ENCODE peak calls at places on chromosomes 5 and 9, in six cellular contexts. One of them, this sample, is unnamed.

GRCh38 chr5:68046445-68046844 is 169.1 kb upstream of the PIK3R1 start:
- DNase-seq in NB4: peak
- DNase-seq in GM06990: no peak
- DNase-seq in HCT116: peak
- DNase-seq in transverse colon: no peak
- DNase-seq in GM20000: no peak
- DNase-seq in this sample: no peak

GRCh38 chr5:1436681-1437080 is 8.6 kb downstream of the SLC6A3 start:
- DNase-seq in HCT116: no peak
- DNase-seq in transverse colon: no peak
- DNase-seq in NB4: no peak
- DNase-seq in GM20000: no peak
- DNase-seq in GM06990: no peak
- DNase-seq in this sample: no peak

GRCh38 chr5:143629871-143630658 is 181.9 kb upstream of the HMHB1 start:
- DNase-seq in NB4: no peak
- DNase-seq in HCT116: no peak
- DNase-seq in GM20000: no peak
- DNase-seq in transverse colon: no peak
- DNase-seq in GM06990: no peak
- DNase-seq in this sample: no peak

GRCh38 chr5:134148316-134148715 is 28.4 kb downstream of the SKP1 start:
- DNase-seq in transverse colon: no peak
- DNase-seq in NB4: no peak
- DNase-seq in HCT116: no peak
- DNase-seq in GM20000: no peak
- DNase-seq in GM06990: no peak
- DNase-seq in this sample: no peak

GRCh38 chr9:112348993-112349333 is 15.5 kb upstream of the PTBP3 start:
- DNase-seq in HCT116: no peak
- DNase-seq in GM20000: no peak
- DNase-seq in transverse colon: no peak
- DNase-seq in NB4: no peak
- DNase-seq in GM06990: no peak
- DNase-seq in this sample: no peak

GRCh38 chr5:5405441-5405840 is 17.0 kb upstream of the ICE1 start:
- DNase-seq in HCT116: no peak
- DNase-seq in NB4: no peak
- DNase-seq in transverse colon: no peak
- DNase-seq in GM20000: no peak
- DNase-seq in GM06990: no peak
- DNase-seq in this sample: no peak

GRCh38 chr5:172007153-172007794 is 836 bp upstream of the FBXW11 start:
- DNase-seq in NB4: peak
- DNase-seq in GM06990: no peak
- DNase-seq in transverse colon: no peak
- DNase-seq in HCT116: no peak
- DNase-seq in GM20000: no peak
- DNase-seq in this sample: no peak

GRCh38 chr9:114288233-114289051 is 34.5 kb upstream of the ORM1 start:
- DNase-seq in transverse colon: peak
- DNase-seq in GM20000: no peak
- DNase-seq in HCT116: no peak
- DNase-seq in NB4: no peak
- DNase-seq in GM06990: no peak
- DNase-seq in this sample: peak

GRCh38 chr9:113973963-113974413 is 97.9 kb downstream of the ZNF618 start:
- DNase-seq in transverse colon: no peak
- DNase-seq in GM06990: no peak
- DNase-seq in GM20000: no peak
- DNase-seq in HCT116: no peak
- DNase-seq in NB4: no peak
- DNase-seq in this sample: no peak

GRCh38 chr5:5781335-5781734 is 358.9 kb downstream of the ICE1 start:
- DNase-seq in GM06990: no peak
- DNase-seq in HCT116: no peak
- DNase-seq in NB4: no peak
- DNase-seq in transverse colon: no peak
- DNase-seq in GM20000: no peak
- DNase-seq in this sample: no peak

GRCh38 chr5:3333836-3334235 is 261.8 kb upstream of the IRX1 start:
- DNase-seq in GM20000: no peak
- DNase-seq in transverse colon: no peak
- DNase-seq in HCT116: no peak
- DNase-seq in GM06990: no peak
- DNase-seq in NB4: no peak
- DNase-seq in this sample: no peak

GRCh38 chr9:34501889-34502425 is 20.8 kb downstream of the ENHO start:
- DNase-seq in GM06990: no peak
- DNase-seq in GM20000: no peak
- DNase-seq in NB4: peak
- DNase-seq in transverse colon: peak
- DNase-seq in HCT116: no peak
- DNase-seq in this sample: no peak

GRCh38 chr9:91321691-91322090 is 40.0 kb downstream of the AUH start:
- DNase-seq in transverse colon: no peak
- DNase-seq in GM20000: no peak
- DNase-seq in NB4: no peak
- DNase-seq in GM06990: no peak
- DNase-seq in HCT116: no peak
- DNase-seq in this sample: no peak

GRCh38 chr9:121350993-121351561 is 19.0 kb downstream of the STOM start:
- DNase-seq in NB4: no peak
- DNase-seq in GM20000: no peak
- DNase-seq in transverse colon: peak
- DNase-seq in HCT116: peak
- DNase-seq in GM06990: no peak
- DNase-seq in this sample: peak

GRCh38 chr5:91266184-91266705 is 116.9 kb downstream of the ARRDC3 start:
- DNase-seq in transverse colon: no peak
- DNase-seq in GM06990: peak
- DNase-seq in NB4: peak
- DNase-seq in GM20000: peak
- DNase-seq in HCT116: peak
- DNase-seq in this sample: no peak

GRCh38 chr9:114516913-114517312 is 11.6 kb upstream of the WHRN start:
- DNase-seq in NB4: peak
- DNase-seq in GM06990: no peak
- DNase-seq in GM20000: no peak
- DNase-seq in HCT116: no peak
- DNase-seq in transverse colon: no peak
- DNase-seq in this sample: no peak

GRCh38 chr9:81096667-81097066 is 592.7 kb downstream of the TLE1 start:
- DNase-seq in transverse colon: no peak
- DNase-seq in GM06990: no peak
- DNase-seq in GM20000: no peak
- DNase-seq in HCT116: no peak
- DNase-seq in NB4: no peak
- DNase-seq in this sample: no peak

GRCh38 chr9:126626117-126627022 is 12.6 kb downstream of the LMX1B start:
- DNase-seq in transverse colon: no peak
- DNase-seq in NB4: no peak
- DNase-seq in GM06990: no peak
- DNase-seq in HCT116: no peak
- DNase-seq in GM20000: no peak
- DNase-seq in this sample: no peak

GRCh38 chr5:12133520-12133919 is 229.3 kb upstream of the CTNND2 start:
- DNase-seq in transverse colon: no peak
- DNase-seq in NB4: no peak
- DNase-seq in GM20000: no peak
- DNase-seq in GM06990: no peak
- DNase-seq in HCT116: no peak
- DNase-seq in this sample: no peak

GRCh38 chr5:79582186-79582585 is 30.1 kb upstream of the TENT2 start:
- DNase-seq in HCT116: no peak
- DNase-seq in NB4: no peak
- DNase-seq in transverse colon: no peak
- DNase-seq in GM06990: no peak
- DNase-seq in GM20000: no peak
- DNase-seq in this sample: no peak

GRCh38 chr9:134057751-134058701 is 9.8 kb downstream of the BRD3 start:
- DNase-seq in HCT116: no peak
- DNase-seq in transverse colon: peak
- DNase-seq in GM06990: no peak
- DNase-seq in NB4: no peak
- DNase-seq in GM20000: no peak
- DNase-seq in this sample: no peak

GRCh38 chr5:132267166-132267739 is 9.8 kb downstream of the PDLIM4 start:
- DNase-seq in GM06990: no peak
- DNase-seq in GM20000: no peak
- DNase-seq in transverse colon: no peak
- DNase-seq in HCT116: no peak
- DNase-seq in NB4: no peak
- DNase-seq in this sample: no peak

GRCh38 chr9:131562032-131562959 is 17.0 kb downstream of the PRRT1B start:
- DNase-seq in transverse colon: no peak
- DNase-seq in GM06990: no peak
- DNase-seq in NB4: no peak
- DNase-seq in GM20000: no peak
- DNase-seq in HCT116: no peak
- DNase-seq in this sample: no peak

GRCh38 chr5:176415240-176416122 is 858 bp downstream of the CLTB start:
- DNase-seq in GM20000: peak
- DNase-seq in GM06990: peak
- DNase-seq in NB4: no peak
- DNase-seq in transverse colon: peak
- DNase-seq in HCT116: no peak
- DNase-seq in this sample: no peak

GRCh38 chr5:44365351-44365750 is 23.9 kb downstream of the FGF10 start:
- DNase-seq in transverse colon: no peak
- DNase-seq in NB4: no peak
- DNase-seq in GM20000: no peak
- DNase-seq in GM06990: no peak
- DNase-seq in HCT116: no peak
- DNase-seq in this sample: no peak

GRCh38 chr5:146130440-146131045 is 25.2 kb upstream of the PLAC8L1 start:
- DNase-seq in HCT116: no peak
- DNase-seq in NB4: peak
- DNase-seq in GM20000: no peak
- DNase-seq in GM06990: no peak
- DNase-seq in transverse colon: no peak
- DNase-seq in this sample: no peak

DNA sequence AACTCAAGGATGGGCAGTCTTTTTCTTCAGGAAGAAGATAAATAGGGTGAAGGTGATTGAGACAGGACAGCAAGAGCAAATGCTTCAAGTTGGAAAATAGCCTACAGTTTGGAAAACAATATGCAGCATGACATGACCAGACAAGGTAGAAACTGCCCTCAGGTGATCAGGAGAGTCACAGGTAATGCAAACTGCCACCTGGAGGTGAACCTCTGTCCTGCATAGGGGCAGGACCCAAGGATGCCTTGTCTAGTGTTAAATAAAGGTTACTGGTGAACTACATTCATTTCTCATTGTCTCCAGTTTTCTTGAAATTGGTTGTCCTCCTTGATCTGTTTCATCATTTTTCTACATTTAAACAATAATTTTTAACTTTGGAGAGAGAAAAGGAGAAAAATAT is 232.1 kb downstream of the SEMA5A start:
- DNase-seq in NB4: no peak
- DNase-seq in HCT116: no peak
- DNase-seq in GM06990: no peak
- DNase-seq in GM20000: no peak
- DNase-seq in transverse colon: no peak
- DNase-seq in this sample: no peak
- TF ChIP-seq CTCF in NB4: no peak
- TF ChIP-seq CTCF in HCT116: no peak
- TF ChIP-seq CTCF in GM06990: no peak
- TF ChIP-seq CTCF in GM20000: no peak
- TF ChIP-seq CTCF in transverse colon: no peak
- TF ChIP-seq CTCF in this sample: no peak

DNA sequence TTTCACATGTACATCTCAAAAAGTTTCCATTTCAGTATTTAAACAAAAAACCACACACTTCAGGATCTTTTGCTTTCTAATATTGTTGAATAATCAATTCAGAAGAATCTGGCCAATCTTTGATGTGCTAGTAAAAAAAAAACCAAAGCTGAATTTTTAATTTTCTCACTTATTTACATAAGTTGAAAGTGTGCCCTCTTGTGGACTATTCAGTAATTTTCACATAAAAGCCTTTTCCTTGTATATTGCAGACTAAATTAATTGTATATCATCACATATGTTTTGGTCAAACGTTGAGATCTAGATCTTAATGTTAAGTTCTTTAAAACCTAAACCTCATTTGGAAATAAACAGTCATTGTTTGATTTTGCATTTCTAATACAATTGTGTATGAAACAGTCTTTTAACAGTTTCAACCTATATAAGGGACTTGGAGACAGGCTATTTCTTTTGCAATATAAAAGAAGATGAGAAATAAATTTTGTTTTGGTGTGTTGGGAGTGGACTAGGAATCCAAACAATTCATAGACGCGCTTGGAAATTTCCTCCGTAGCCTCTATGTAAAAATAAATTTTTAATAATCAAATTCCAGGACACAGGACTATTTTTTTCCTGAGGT is 68.1 kb downstream of the NIPBL start:
- DNase-seq in GM20000: peak
- DNase-seq in NB4: peak
- DNase-seq in transverse colon: no peak
- DNase-seq in HCT116: peak
- DNase-seq in GM06990: peak
- DNase-seq in this sample: no peak
- TF ChIP-seq CTCF in GM20000: no peak
- TF ChIP-seq CTCF in NB4: no peak
- TF ChIP-seq CTCF in transverse colon: peak
- TF ChIP-seq CTCF in HCT116: peak
- TF ChIP-seq CTCF in GM06990: peak
- TF ChIP-seq CTCF in this sample: no peak

DNA sequence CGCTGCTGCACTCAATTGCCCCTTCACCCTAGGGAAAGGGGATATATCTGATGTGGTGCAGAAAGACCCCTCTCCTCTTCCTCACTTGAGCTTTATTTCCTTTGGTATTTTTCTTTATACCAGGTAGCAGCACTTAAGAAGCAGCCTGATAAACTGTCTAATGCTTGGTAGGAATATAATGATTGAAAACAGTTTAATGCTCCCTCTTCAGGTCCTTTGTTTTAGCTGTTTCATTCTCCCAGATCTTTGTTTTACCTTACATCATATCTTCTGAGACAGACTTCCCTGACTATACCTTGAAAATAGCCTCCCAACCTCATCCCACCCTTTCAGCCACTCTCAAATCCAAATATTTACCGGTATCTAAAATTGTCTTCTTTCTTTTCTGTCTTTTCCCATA is 87.9 kb downstream of the NUDT12 start:
- DNase-seq in GM20000: no peak
- DNase-seq in GM06990: no peak
- DNase-seq in transverse colon: no peak
- DNase-seq in HCT116: no peak
- DNase-seq in NB4: no peak
- DNase-seq in this sample: no peak
- TF ChIP-seq CTCF in GM20000: no peak
- TF ChIP-seq CTCF in GM06990: no peak
- TF ChIP-seq CTCF in transverse colon: no peak
- TF ChIP-seq CTCF in HCT116: no peak
- TF ChIP-seq CTCF in NB4: no peak
- TF ChIP-seq CTCF in this sample: no peak

DNA sequence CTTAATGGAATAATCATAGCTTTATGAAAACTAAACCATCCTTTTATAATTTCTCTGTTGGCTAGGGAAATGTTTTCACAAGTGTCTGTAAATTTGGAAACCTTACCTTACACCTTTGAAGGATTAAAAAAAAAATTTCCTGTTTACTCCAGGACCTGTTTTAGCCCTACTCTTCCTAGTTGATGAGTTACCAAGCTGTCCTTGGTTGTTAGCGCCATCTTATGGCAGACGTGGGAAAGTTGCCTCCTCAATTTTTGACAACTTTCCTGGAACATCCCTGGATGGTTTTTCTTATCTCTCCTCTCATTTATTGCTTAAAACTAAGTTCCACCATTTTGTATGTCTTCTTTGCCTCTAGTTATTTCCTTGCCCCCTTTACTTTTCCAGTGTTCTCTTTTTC is 25.7 kb downstream of the ZSWIM6 start:
- DNase-seq in NB4: peak
- DNase-seq in GM06990: no peak
- DNase-seq in transverse colon: no peak
- DNase-seq in GM20000: no peak
- DNase-seq in HCT116: peak
- DNase-seq in this sample: no peak
- TF ChIP-seq CTCF in NB4: peak
- TF ChIP-seq CTCF in GM06990: peak
- TF ChIP-seq CTCF in transverse colon: peak
- TF ChIP-seq CTCF in GM20000: no peak
- TF ChIP-seq CTCF in HCT116: peak
- TF ChIP-seq CTCF in this sample: no peak